ENCODE peak calls at places on chromosomes 6 and 20, in four cellular contexts. A is HFF-Myc, F is PC-3, X is NCI-H460. W is an unnamed sample.

GRCh38 chr20:42494290-42494689 is 695.4 kb downstream of the PTPRT start:
- DNase-seq in A (no peak), F (peak), X (no peak), W (no peak)

GRCh38 chr20:62766716-62767115 is 29.6 kb upstream of the MRGBP start:
- DNase-seq in A (no peak), F (peak), X (no peak), W (no peak)

GRCh38 chr6:3825331-3825831 is 23.8 kb upstream of the FAM50B start:
- DNase-seq in A (no peak), F (peak), X (no peak), W (no peak)

GRCh38 chr20:47540443-47541354 is 39.0 kb downstream of the NCOA3 start:
- DNase-seq in A (no peak), F (peak), X (no peak), W (peak)

GRCh38 chr20:53635189-53635588 is 41.5 kb upstream of the ZNF217 start:
- DNase-seq in A (no peak), F (no peak), X (no peak), W (no peak)

GRCh38 chr20:47273591-47274235 is 82.8 kb downstream of the ZMYND8 start:
- DNase-seq in A (no peak), F (no peak), X (no peak), W (no peak)

GRCh38 chr20:38863024-38863851 is 57.7 kb downstream of the PPP1R16B start:
- DNase-seq in A (no peak), F (no peak), X (no peak), W (no peak)

GRCh38 chr20:33650753-33651561 is 11.2 kb upstream of the C20orf144 start:
- DNase-seq in A (no peak), F (peak), X (no peak), W (no peak)

W was measured in HCT116.